ENCODE peak calls at places on chromosomes 1 and 21, in seven cellular contexts. One of them, this sample, is unnamed. For H3K27me3, the result is how much of the 10 kb centered on the place peaks cover.

GRCh38 chr1:183778568-183779433 is 26.1 kb upstream of the RGL1 start:
- DNase-seq in PC-9: no peak
- DNase-seq in trophoblast cell: no peak
- DNase-seq in IMR-90: no peak
- DNase-seq in H9: no peak
- DNase-seq in PC-3: no peak
- DNase-seq in GM23338: no peak
- DNase-seq in this sample: no peak

GRCh38 chr21:32499249-32500055 is 85.9 kb downstream of the TCP10L start:
- DNase-seq in GM23338: no peak
- DNase-seq in H9: no peak
- DNase-seq in trophoblast cell: no peak
- DNase-seq in PC-9: no peak
- DNase-seq in PC-3: peak
- DNase-seq in IMR-90: peak
- DNase-seq in this sample: peak

GRCh38 chr1:239993333-239993732 is 98.3 kb upstream of the FMN2 start:
- DNase-seq in PC-3: no peak
- DNase-seq in GM23338: no peak
- DNase-seq in PC-9: no peak
- DNase-seq in H9: no peak
- DNase-seq in trophoblast cell: no peak
- DNase-seq in IMR-90: no peak
- DNase-seq in this sample: no peak

GRCh38 chr1:1068077-1068373 is 6.1 kb downstream of the RNF223 start:
- DNase-seq in H9: no peak
- DNase-seq in IMR-90: no peak
- DNase-seq in GM23338: no peak
- DNase-seq in PC-9: peak
- DNase-seq in trophoblast cell: no peak
- DNase-seq in PC-3: no peak
- DNase-seq in this sample: no peak

GRCh38 chr1:53589043-53589887 is 130.1 kb downstream of the DMRTB1 start:
- DNase-seq in PC-3: no peak
- DNase-seq in trophoblast cell: no peak
- DNase-seq in PC-9: no peak
- DNase-seq in GM23338: no peak
- DNase-seq in IMR-90: no peak
- DNase-seq in H9: peak
- DNase-seq in this sample: no peak

GRCh38 chr1:41277371-41277994 is 35.4 kb upstream of the SCMH1 start:
- DNase-seq in GM23338: peak
- DNase-seq in H9: no peak
- DNase-seq in PC-9: no peak
- DNase-seq in IMR-90: no peak
- DNase-seq in PC-3: no peak
- DNase-seq in trophoblast cell: no peak
- DNase-seq in this sample: no peak

GRCh38 chr1:26602378-26602959 is 72.9 kb downstream of the RPS6KA1 start:
- DNase-seq in trophoblast cell: peak
- DNase-seq in PC-9: peak
- DNase-seq in H9: no peak
- DNase-seq in PC-3: peak
- DNase-seq in GM23338: peak
- DNase-seq in IMR-90: peak
- DNase-seq in this sample: peak

GRCh38 chr1:110535985-110536384 is 17.0 kb upstream of the KCNA10 start:
- DNase-seq in H9: no peak
- DNase-seq in GM23338: no peak
- DNase-seq in IMR-90: peak
- DNase-seq in PC-3: no peak
- DNase-seq in PC-9: no peak
- DNase-seq in trophoblast cell: peak
- DNase-seq in this sample: no peak

GRCh38 chr1:22279735-22280134 is 136.8 kb upstream of the WNT4 start:
- DNase-seq in H9: no peak
- DNase-seq in PC-9: no peak
- DNase-seq in trophoblast cell: peak
- DNase-seq in PC-3: peak
- DNase-seq in GM23338: no peak
- DNase-seq in IMR-90: no peak
- DNase-seq in this sample: no peak

GRCh38 chr1:22953392-22954141 is 19.1 kb downstream of the LACTBL1 start:
- DNase-seq in H9: peak
- DNase-seq in IMR-90: no peak
- DNase-seq in GM23338: peak
- DNase-seq in PC-3: no peak
- DNase-seq in trophoblast cell: no peak
- DNase-seq in PC-9: no peak
- DNase-seq in this sample: no peak

GRCh38 chr1:2544093-2544874 is 11.9 kb upstream of the TNFRSF14 start:
- DNase-seq in H9: no peak
- DNase-seq in PC-3: no peak
- DNase-seq in IMR-90: no peak
- DNase-seq in trophoblast cell: no peak
- DNase-seq in PC-9: no peak
- DNase-seq in GM23338: no peak
- DNase-seq in this sample: peak

GRCh38 chr1:212749924-212750535 is 41.5 kb downstream of the NSL1 start:
- DNase-seq in PC-9: peak
- DNase-seq in trophoblast cell: peak
- DNase-seq in H9: peak
- DNase-seq in PC-3: peak
- DNase-seq in GM23338: peak
- DNase-seq in IMR-90: peak
- DNase-seq in this sample: peak

GRCh38 chr1:54850082-54850730 is 36.8 kb downstream of the DHCR24 start:
- DNase-seq in IMR-90: peak
- DNase-seq in trophoblast cell: no peak
- DNase-seq in PC-3: peak
- DNase-seq in PC-9: no peak
- DNase-seq in H9: no peak
- DNase-seq in GM23338: no peak
- DNase-seq in this sample: peak

GRCh38 chr1:62508187-62508758 is 71.4 kb downstream of the USP1 start:
- DNase-seq in PC-9: peak
- DNase-seq in H9: no peak
- DNase-seq in PC-3: peak
- DNase-seq in GM23338: peak
- DNase-seq in IMR-90: peak
- DNase-seq in trophoblast cell: peak
- DNase-seq in this sample: peak

GRCh38 chr1:156844638-156845037 is 14.3 kb downstream of the INSRR start:
- DNase-seq in H9: no peak
- DNase-seq in GM23338: no peak
- DNase-seq in PC-3: no peak
- DNase-seq in PC-9: no peak
- DNase-seq in trophoblast cell: no peak
- DNase-seq in IMR-90: no peak
- DNase-seq in this sample: no peak

GRCh38 chr1:156847591-156848460 is 11.1 kb downstream of the INSRR start:
- DNase-seq in GM23338: no peak
- DNase-seq in PC-3: no peak
- DNase-seq in trophoblast cell: no peak
- DNase-seq in H9: no peak
- DNase-seq in PC-9: no peak
- DNase-seq in IMR-90: no peak
- DNase-seq in this sample: no peak

GRCh38 chr1:156846643-156847042 is 12.3 kb downstream of the INSRR start:
- DNase-seq in H9: no peak
- DNase-seq in IMR-90: no peak
- DNase-seq in PC-3: no peak
- DNase-seq in PC-9: no peak
- DNase-seq in GM23338: no peak
- DNase-seq in trophoblast cell: no peak
- DNase-seq in this sample: no peak

GRCh38 chr1:156845055-156845952 is 13.6 kb downstream of the INSRR start:
- DNase-seq in PC-3: no peak
- DNase-seq in PC-9: no peak
- DNase-seq in H9: peak
- DNase-seq in GM23338: peak
- DNase-seq in IMR-90: no peak
- DNase-seq in trophoblast cell: no peak
- DNase-seq in this sample: peak

DNA sequence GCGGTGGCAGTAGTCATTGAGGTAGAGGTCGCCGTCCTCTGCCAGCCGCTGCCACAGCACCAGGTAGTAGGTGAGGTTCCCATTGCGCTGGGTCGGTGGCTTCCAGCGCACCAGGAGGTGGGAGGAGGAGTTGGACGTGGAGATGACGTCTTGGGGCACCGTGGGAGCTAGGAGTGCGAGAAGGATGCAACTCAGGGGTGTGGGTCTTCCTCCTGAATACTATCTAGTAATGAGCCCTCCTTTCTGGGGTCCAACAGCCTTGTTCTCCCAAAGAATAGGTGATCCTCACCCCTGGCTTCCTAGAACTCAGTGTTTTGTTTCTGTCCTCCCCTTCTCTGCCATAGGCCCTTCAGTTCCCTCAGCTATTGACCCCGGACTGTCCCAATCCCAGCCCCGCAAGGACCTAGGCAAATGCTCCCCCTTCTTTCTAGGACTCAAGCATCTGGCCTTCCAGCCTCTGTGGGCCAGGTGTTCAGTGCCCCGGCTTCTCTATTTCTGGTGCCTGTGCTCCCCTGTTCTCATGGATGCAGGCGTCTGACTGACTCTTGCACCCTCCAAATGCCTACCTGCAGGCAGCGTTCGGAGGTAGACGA is 12.9 kb downstream of the INSRR start:
- DNase-seq in IMR-90: no peak
- DNase-seq in PC-9: no peak
- DNase-seq in trophoblast cell: no peak
- DNase-seq in PC-3: no peak
- DNase-seq in GM23338: no peak
- DNase-seq in H9: no peak
- DNase-seq in this sample: no peak
- H3K27me3 ChIP-seq in IMR-90: half or more
- H3K27me3 ChIP-seq in PC-9: under half
- H3K27me3 ChIP-seq in trophoblast cell: half or more
- H3K27me3 ChIP-seq in PC-3: under half
- H3K27me3 ChIP-seq in GM23338: half or more
- H3K27me3 ChIP-seq in H9: half or more
- H3K27me3 ChIP-seq in this sample: half or more

GRCh38 chr21:20618878-20619277 is 379.3 kb upstream of the NCAM2 start:
- DNase-seq in trophoblast cell: no peak
- DNase-seq in PC-9: no peak
- DNase-seq in H9: no peak
- DNase-seq in GM23338: no peak
- DNase-seq in IMR-90: no peak
- DNase-seq in PC-3: no peak
- DNase-seq in this sample: no peak

GRCh38 chr21:20617130-20617529 is 381.1 kb upstream of the NCAM2 start:
- DNase-seq in trophoblast cell: no peak
- DNase-seq in GM23338: peak
- DNase-seq in IMR-90: no peak
- DNase-seq in PC-9: no peak
- DNase-seq in PC-3: no peak
- DNase-seq in H9: peak
- DNase-seq in this sample: no peak
- H2AFZ ChIP-seq in trophoblast cell: no peak
- H2AFZ ChIP-seq in GM23338: no peak
- H2AFZ ChIP-seq in IMR-90: no peak
- H2AFZ ChIP-seq in PC-9: no peak
- H2AFZ ChIP-seq in PC-3: no peak
- H2AFZ ChIP-seq in H9: no peak
- H2AFZ ChIP-seq in this sample: no peak

DNA sequence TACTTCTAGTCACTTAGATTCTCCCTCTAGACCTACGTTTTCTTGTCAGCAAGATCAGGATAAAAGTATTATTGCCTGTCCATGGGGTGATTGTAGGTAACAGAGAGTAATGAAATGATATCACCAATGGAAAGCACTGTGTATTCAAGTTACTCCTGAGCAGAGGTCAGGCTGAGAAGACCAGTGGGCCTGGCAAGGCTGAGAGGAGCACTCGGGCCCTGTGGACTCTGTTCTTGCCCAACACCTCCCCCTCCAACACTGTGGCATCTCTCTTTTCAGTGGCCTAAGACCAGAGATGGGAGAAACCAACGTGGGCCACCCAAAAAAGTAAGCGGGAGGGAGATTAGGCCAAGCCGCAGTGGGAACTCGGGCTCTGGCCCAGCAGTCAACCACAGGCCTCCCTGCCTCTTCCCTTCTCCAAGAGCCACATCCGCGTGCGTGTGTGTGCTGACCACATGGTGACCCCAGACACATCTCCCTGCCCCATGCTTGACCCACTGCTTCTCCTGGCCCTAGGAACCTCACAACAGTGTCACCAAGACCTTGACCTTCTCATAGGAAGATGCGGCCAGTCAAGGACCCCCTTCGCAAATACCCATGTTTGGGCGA is 12.3 kb downstream of the RORC start:
- DNase-seq in H9: no peak
- DNase-seq in GM23338: no peak
- DNase-seq in PC-3: no peak
- DNase-seq in PC-9: peak
- DNase-seq in trophoblast cell: no peak
- DNase-seq in IMR-90: no peak
- DNase-seq in this sample: no peak
- H3K27me3 ChIP-seq in H9: under half
- H3K27me3 ChIP-seq in GM23338: under half
- H3K27me3 ChIP-seq in PC-3: under half
- H3K27me3 ChIP-seq in PC-9: under half
- H3K27me3 ChIP-seq in trophoblast cell: under half
- H3K27me3 ChIP-seq in IMR-90: half or more
- H3K27me3 ChIP-seq in this sample: under half

GRCh38 chr21:36798461-36798860 is 99.5 kb downstream of the SIM2 start:
- DNase-seq in H9: no peak
- DNase-seq in GM23338: no peak
- DNase-seq in PC-3: no peak
- DNase-seq in IMR-90: no peak
- DNase-seq in trophoblast cell: peak
- DNase-seq in PC-9: no peak
- DNase-seq in this sample: no peak

GRCh38 chr21:36792505-36792967 is 93.6 kb downstream of the SIM2 start:
- DNase-seq in PC-9: peak
- DNase-seq in IMR-90: peak
- DNase-seq in PC-3: peak
- DNase-seq in trophoblast cell: no peak
- DNase-seq in GM23338: no peak
- DNase-seq in H9: no peak
- DNase-seq in this sample: peak

GRCh38 chr21:36791695-36792451 is 93.0 kb downstream of the SIM2 start:
- DNase-seq in trophoblast cell: no peak
- DNase-seq in GM23338: no peak
- DNase-seq in IMR-90: no peak
- DNase-seq in PC-3: no peak
- DNase-seq in PC-9: no peak
- DNase-seq in H9: no peak
- DNase-seq in this sample: no peak

GRCh38 chr21:36799869-36800268 is 101.0 kb downstream of the SIM2 start:
- DNase-seq in IMR-90: peak
- DNase-seq in H9: no peak
- DNase-seq in trophoblast cell: no peak
- DNase-seq in PC-9: no peak
- DNase-seq in GM23338: no peak
- DNase-seq in PC-3: no peak
- DNase-seq in this sample: no peak

DNA sequence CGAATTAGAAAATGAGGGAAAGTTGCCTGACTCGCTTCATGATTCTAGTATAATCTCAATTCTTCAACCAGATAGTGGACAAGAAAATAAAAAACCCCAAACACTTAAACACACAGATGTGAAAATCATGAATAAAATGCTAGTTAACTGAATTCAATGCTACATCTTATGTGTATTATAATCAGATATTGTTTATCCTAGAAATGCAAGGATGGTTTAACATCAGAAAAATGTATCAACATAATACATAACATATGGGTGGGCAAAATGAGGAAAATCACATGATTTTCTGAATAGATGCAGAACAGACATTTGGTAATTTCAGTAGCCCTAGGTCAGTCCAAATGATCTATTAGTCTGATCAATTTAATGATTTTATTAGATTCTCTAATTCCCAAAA is 97.2 kb downstream of the SIM2 start:
- DNase-seq in PC-3: no peak
- DNase-seq in PC-9: no peak
- DNase-seq in H9: no peak
- DNase-seq in GM23338: no peak
- DNase-seq in trophoblast cell: no peak
- DNase-seq in IMR-90: no peak
- DNase-seq in this sample: no peak
- H2AFZ ChIP-seq in PC-3: no peak
- H2AFZ ChIP-seq in PC-9: no peak
- H2AFZ ChIP-seq in H9: no peak
- H2AFZ ChIP-seq in GM23338: no peak
- H2AFZ ChIP-seq in trophoblast cell: no peak
- H2AFZ ChIP-seq in IMR-90: no peak
- H2AFZ ChIP-seq in this sample: no peak